ENCODE peak calls at places on chromosome 1, in six cellular contexts. One of them, this sample, is unnamed.

GRCh38 chr1:160419150-160419837 is 18.9 kb downstream of the VANGL2 start:
- DNase-seq in HepG2: no peak
- DNase-seq in GM12878: no peak
- DNase-seq in K562: no peak
- DNase-seq in GM12891: no peak
- DNase-seq in SK-N-SH: no peak
- DNase-seq in this sample: no peak

GRCh38 chr1:168664069-168664834 is 64.8 kb downstream of the DPT start:
- DNase-seq in HepG2: peak; percentile 56
- DNase-seq in GM12878: no peak
- DNase-seq in K562: no peak
- DNase-seq in GM12891: no peak
- DNase-seq in SK-N-SH: no peak
- DNase-seq in this sample: no peak

GRCh38 chr1:188096521-188096920 is 1267.8 kb downstream of the PLA2G4A start:
- DNase-seq in HepG2: no peak
- DNase-seq in GM12878: no peak
- DNase-seq in K562: no peak
- DNase-seq in GM12891: no peak
- DNase-seq in SK-N-SH: no peak
- DNase-seq in this sample: no peak

GRCh38 chr1:24535021-24535424 is 20.9 kb upstream of the NCMAP start:
- DNase-seq in HepG2: no peak
- DNase-seq in GM12878: no peak
- DNase-seq in K562: no peak
- DNase-seq in GM12891: no peak
- DNase-seq in SK-N-SH: no peak
- DNase-seq in this sample: no peak

GRCh38 chr1:53137729-53138128 is 4.7 kb downstream of the SLC1A7 start:
- DNase-seq in HepG2: peak; percentile 41
- DNase-seq in GM12878: no peak
- DNase-seq in K562: peak; percentile 60
- DNase-seq in GM12891: no peak
- DNase-seq in SK-N-SH: peak; percentile 20
- DNase-seq in this sample: no peak

GRCh38 chr1:222989443-222989842 is 153.6 kb downstream of the TLR5 start:
- DNase-seq in HepG2: no peak
- DNase-seq in GM12878: no peak
- DNase-seq in K562: no peak
- DNase-seq in GM12891: no peak
- DNase-seq in SK-N-SH: no peak
- DNase-seq in this sample: no peak

GRCh38 chr1:41537788-41538351 is 53.4 kb upstream of the EDN2 start:
- DNase-seq in HepG2: no peak
- DNase-seq in GM12878: no peak
- DNase-seq in K562: no peak
- DNase-seq in GM12891: no peak
- DNase-seq in SK-N-SH: no peak
- DNase-seq in this sample: no peak

GRCh38 chr1:193031431-193031830 is 27.7 kb downstream of the UCHL5 start:
- DNase-seq in HepG2: no peak
- DNase-seq in GM12878: no peak
- DNase-seq in K562: no peak
- DNase-seq in GM12891: no peak
- DNase-seq in SK-N-SH: peak; percentile 5
- DNase-seq in this sample: no peak

GRCh38 chr1:191888996-191889622 is 269.2 kb upstream of the RGS18 start:
- DNase-seq in HepG2: no peak
- DNase-seq in GM12878: no peak
- DNase-seq in K562: peak; percentile 20
- DNase-seq in GM12891: no peak
- DNase-seq in SK-N-SH: no peak
- DNase-seq in this sample: no peak

GRCh38 chr1:81157686-81158085 is 643.0 kb upstream of the ADGRL2 start:
- DNase-seq in HepG2: no peak
- DNase-seq in GM12878: no peak
- DNase-seq in K562: no peak
- DNase-seq in GM12891: no peak
- DNase-seq in SK-N-SH: no peak
- DNase-seq in this sample: no peak

GRCh38 chr1:43979528-43980254 is 681 bp downstream of the B4GALT2 start:
- DNase-seq in HepG2: peak; percentile 37
- DNase-seq in GM12878: no peak
- DNase-seq in K562: peak; percentile 87
- DNase-seq in GM12891: no peak
- DNase-seq in SK-N-SH: peak; percentile 89
- DNase-seq in this sample: peak; percentile 71

GRCh38 chr1:43980255-43981134 is 1.5 kb downstream of the B4GALT2 start:
- DNase-seq in HepG2: no peak
- DNase-seq in GM12878: no peak
- DNase-seq in K562: no peak
- DNase-seq in GM12891: no peak
- DNase-seq in SK-N-SH: peak; percentile 34
- DNase-seq in this sample: no peak

GRCh38 chr1:43982241-43982640 is 3.2 kb downstream of the B4GALT2 start:
- DNase-seq in HepG2: no peak
- DNase-seq in GM12878: no peak
- DNase-seq in K562: no peak
- DNase-seq in GM12891: no peak
- DNase-seq in SK-N-SH: no peak
- DNase-seq in this sample: no peak

GRCh38 chr1:43981636-43982035 is 2.6 kb downstream of the B4GALT2 start:
- DNase-seq in HepG2: no peak
- DNase-seq in GM12878: no peak
- DNase-seq in K562: no peak
- DNase-seq in GM12891: no peak
- DNase-seq in SK-N-SH: no peak
- DNase-seq in this sample: no peak

DNA sequence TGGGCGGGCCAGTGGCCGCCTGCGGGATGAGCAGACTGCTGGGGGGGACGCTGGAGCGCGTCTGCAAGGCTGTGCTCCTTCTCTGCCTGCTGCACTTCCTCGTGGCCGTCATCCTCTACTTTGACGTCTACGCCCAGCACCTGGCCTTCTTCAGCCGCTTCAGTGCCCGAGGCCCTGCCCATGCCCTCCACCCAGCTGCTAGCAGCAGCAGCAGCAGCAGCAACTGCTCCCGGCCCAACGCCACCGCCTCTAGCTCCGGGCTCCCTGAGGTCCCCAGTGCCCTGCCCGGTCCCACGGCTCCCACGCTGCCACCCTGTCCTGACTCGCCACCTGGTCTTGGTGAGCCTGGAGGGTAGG is 2.1 kb downstream of the B4GALT2 start:
- DNase-seq in HepG2: no peak
- DNase-seq in GM12878: no peak
- DNase-seq in K562: no peak
- DNase-seq in GM12891: no peak
- DNase-seq in SK-N-SH: peak; percentile 31
- DNase-seq in this sample: no peak
- TF ChIP-seq TAF1 in HepG2: no peak
- TF ChIP-seq TAF1 in GM12878: no peak
- TF ChIP-seq TAF1 in K562: no peak
- TF ChIP-seq TAF1 in GM12891: no peak
- TF ChIP-seq TAF1 in SK-N-SH: no peak
- TF ChIP-seq TAF1 in this sample: no peak

DNA sequence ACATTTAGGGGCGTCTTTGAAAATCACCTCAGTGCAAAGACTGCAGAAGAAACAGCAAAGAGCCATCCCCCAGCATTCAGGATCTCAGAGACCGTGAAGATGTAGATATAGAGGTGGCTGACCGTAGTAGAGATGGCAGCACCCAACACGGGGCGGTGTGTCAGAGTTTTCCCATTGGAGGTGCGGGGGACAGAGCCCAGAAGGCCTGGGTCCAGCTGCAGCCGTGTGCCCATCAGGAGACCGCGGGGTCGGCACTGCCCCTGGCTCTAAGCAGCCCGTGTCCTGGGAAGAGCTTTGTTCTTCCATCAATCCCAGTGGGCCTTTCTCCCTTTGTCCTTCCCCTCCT is 1.1 kb downstream of the GABRD start:
- DNase-seq in HepG2: no peak
- DNase-seq in GM12878: no peak
- DNase-seq in K562: no peak
- DNase-seq in GM12891: no peak
- DNase-seq in SK-N-SH: no peak
- DNase-seq in this sample: no peak
- TF ChIP-seq TAF1 in HepG2: no peak
- TF ChIP-seq TAF1 in GM12878: no peak
- TF ChIP-seq TAF1 in K562: no peak
- TF ChIP-seq TAF1 in GM12891: no peak
- TF ChIP-seq TAF1 in SK-N-SH: no peak
- TF ChIP-seq TAF1 in this sample: no peak

GRCh38 chr1:201493757-201494617 is 12.9 kb downstream of the CSRP1 start:
- DNase-seq in HepG2: no peak
- DNase-seq in GM12878: no peak
- DNase-seq in K562: no peak
- DNase-seq in GM12891: no peak
- DNase-seq in SK-N-SH: no peak
- DNase-seq in this sample: no peak
- TF ChIP-seq TAF1 in HepG2: no peak
- TF ChIP-seq TAF1 in GM12878: no peak
- TF ChIP-seq TAF1 in K562: no peak
- TF ChIP-seq TAF1 in GM12891: no peak
- TF ChIP-seq TAF1 in SK-N-SH: no peak
- TF ChIP-seq TAF1 in this sample: no peak

GRCh38 chr1:9629445-9630201 is 21.9 kb upstream of the PIK3CD start:
- DNase-seq in HepG2: no peak
- DNase-seq in GM12878: peak; percentile 71
- DNase-seq in K562: no peak
- DNase-seq in GM12891: no peak
- DNase-seq in SK-N-SH: no peak
- DNase-seq in this sample: no peak
- TF ChIP-seq TAF1 in HepG2: no peak
- TF ChIP-seq TAF1 in GM12878: peak; percentile 65
- TF ChIP-seq TAF1 in K562: no peak
- TF ChIP-seq TAF1 in GM12891: no peak
- TF ChIP-seq TAF1 in SK-N-SH: no peak
- TF ChIP-seq TAF1 in this sample: no peak

This sample was measured in GM12892.